ENCODE peak calls at places on chromosomes 7 and 10, in five cellular contexts. G is fibroblast of pulmonary artery, P is esophagus squamous epithelium, N is SK-N-SH, E is astrocyte. J is an unnamed sample.

GRCh38 chr10:5068274-5069017 is 25.8 kb upstream of the AKR1C3 start:
- DNase-seq in G (no peak), P (no peak), N (no peak), E (no peak), J (no peak)

GRCh38 chr7:142516038-142516501 is 233.2 kb upstream of the PRSS1 start:
- DNase-seq in G (peak; percentile 79), P (no peak), N (peak; percentile 69), E (peak; percentile 45), J (peak; percentile 86)

GRCh38 chr10:29317423-29318021 is 28.7 kb downstream of the LYZL1 start:
- DNase-seq in G (no peak), P (no peak), N (no peak), E (no peak), J (no peak)

GRCh38 chr7:3002631-3003030 is 41.0 kb downstream of the CARD11 start:
- DNase-seq in G (no peak), P (no peak), N (no peak), E (no peak), J (no peak)

GRCh38 chr7:106947244-106947728 is 82.2 kb downstream of the PIK3CG start:
- DNase-seq in G (peak; percentile 78), P (no peak), N (peak; percentile 72), E (peak; percentile 39), J (peak; percentile 91)

GRCh38 chr10:80283536-80284199 is 5.8 kb downstream of the MAT1A start:
- DNase-seq in G (no peak), P (no peak), N (no peak), E (no peak), J (no peak)

GRCh38 chr7:17774248-17774647 is 166.0 kb downstream of the SNX13 start:
- DNase-seq in G (peak; percentile 70), P (no peak), N (no peak), E (peak; percentile 97), J (peak; percentile 80)

GRCh38 chr7:95586951-95587301 is 9.4 kb downstream of the PDK4 start:
- DNase-seq in G (no peak), P (no peak), N (no peak), E (no peak), J (no peak)

GRCh38 chr10:77732213-77733003 is 94.8 kb upstream of the KCNMA1 start:
- DNase-seq in G (no peak), P (no peak), N (no peak), E (no peak), J (no peak)

GRCh38 chr10:26222563-26222962 is 6.0 kb downstream of the GAD2 start:
- DNase-seq in G (no peak), P (no peak), N (peak; percentile 66), E (no peak), J (no peak)

GRCh38 chr7:35555934-35556333 is 139.0 kb downstream of the HERPUD2 start:
- DNase-seq in G (no peak), P (no peak), N (no peak), E (no peak), J (peak; percentile 6)

GRCh38 chr10:124324451-124324850 is 94.3 kb downstream of the OAT start:
- DNase-seq in G (no peak), P (no peak), N (no peak), E (no peak), J (no peak)

GRCh38 chr10:125484035-125484732 is 198.8 kb downstream of the TEX36 start:
- DNase-seq in G (no peak), P (no peak), N (no peak), E (no peak), J (no peak)
- H3K4me3 ChIP-seq in G (no peak overlapping the region), P (no peak overlapping the region), N (no peak overlapping the region), E (no peak overlapping the region), J (no peak overlapping the region)

DNA sequence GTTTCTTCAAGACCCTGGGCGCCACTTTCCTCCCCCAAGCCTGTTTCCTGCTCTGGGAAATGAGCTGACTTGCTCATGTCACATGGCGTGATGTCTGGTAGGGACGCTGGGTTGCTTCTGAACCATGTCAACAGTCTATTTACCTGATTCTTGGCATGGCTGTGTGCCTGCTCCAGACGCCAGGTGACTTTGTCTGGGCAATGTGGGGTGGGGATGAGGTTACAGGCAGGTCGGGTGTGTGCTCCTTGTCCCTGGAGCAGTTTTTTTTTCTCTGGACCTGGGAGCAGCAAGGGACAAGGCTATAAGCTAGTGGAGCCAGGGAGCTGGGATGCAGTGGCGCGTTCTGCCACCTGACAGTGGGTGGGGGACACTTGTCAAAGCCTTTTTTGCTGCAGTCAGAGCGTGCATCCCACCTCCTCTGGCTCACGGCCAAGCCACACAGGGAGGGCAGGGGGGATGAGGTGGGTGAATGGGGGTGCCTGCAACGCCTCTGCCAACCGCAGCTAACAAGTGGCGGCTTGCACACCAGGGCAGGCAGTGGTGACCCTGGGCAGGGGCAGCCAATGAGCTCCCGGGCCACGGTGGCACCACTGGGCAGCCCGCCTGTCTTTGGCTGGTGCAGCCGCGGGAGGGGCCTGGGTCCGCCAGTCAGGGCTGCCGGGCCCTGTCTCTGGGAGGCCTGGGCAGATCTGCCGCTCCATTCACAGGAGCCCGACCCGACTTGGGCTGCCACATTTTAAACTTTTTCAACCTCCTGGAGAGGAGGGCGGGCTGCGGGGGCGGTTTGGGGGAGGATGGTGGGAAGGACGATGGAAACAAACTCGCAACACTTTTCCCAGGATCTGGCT is 22.9 kb downstream of the DNAJB12 start:
- DNase-seq in G (peak; percentile 91), P (peak; percentile 56), N (peak; percentile 94), E (peak; percentile 78), J (peak; percentile 90)
- TF ChIP-seq CTCF in G (no peak), P (peak; percentile 74), N (peak; percentile 20), E (no peak), J (peak; percentile 10)

DNA sequence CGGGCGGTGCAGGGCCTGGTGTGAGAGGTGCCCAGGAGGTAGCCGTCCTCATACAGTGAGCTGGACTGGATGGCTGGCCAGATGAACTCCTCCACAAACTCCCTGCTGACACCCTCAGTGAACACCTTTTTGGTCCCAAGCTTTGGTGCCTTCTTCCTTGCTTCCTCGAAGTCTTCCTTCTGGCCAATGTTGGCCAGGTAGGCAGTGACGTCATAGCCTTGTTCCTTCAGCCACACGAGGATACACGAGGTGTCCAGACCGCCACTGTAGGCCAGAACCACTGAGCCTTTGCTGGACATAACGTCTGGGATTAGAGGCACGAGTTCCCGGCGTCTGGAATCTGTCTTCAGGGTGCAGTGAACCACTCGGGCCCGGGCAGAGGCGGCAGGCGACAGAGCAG is 206.8 kb upstream of the SP4 start:
- DNase-seq in G (no peak), P (no peak), N (no peak), E (no peak), J (no peak)
- H3K4me3 ChIP-seq in G (no peak overlapping the region), P (no peak overlapping the region), N (no peak overlapping the region), E (no peak overlapping the region), J (no peak overlapping the region)

DNA sequence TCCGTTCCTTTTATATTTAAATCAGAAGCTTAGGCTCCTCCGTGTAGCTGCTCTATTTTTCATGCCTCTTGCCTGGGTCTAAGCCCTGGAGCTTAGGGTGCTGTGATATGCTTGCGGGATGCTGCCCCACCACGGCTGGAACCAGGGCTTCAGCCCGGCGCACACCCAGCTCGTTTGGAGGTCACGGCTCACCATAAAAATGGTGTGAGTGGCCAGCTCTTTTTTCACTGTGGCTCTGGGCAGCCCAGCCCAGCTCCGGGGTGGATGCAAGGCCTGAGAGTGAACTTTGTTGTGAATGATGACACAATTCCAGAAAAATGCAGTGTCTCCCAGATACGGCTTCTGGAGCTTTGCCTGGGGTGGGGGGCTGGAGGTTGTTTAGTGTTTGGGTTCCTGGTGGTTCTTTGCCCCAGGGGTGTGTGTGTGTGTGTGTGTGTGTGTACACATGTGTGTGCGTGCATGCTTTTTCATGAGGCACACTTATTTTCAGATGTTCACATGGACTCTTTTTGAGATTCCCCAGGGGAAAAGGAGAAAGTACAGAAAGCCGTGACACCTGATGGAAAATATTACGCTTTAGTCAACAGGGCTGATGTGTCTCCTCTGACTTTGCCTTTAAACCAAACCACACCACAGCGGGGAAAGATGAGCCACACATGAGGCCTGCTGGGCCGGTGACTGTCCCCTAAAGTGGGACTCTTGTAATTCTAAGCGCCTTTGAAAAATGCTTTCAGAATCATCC is 46.2 kb downstream of the GRK5 start:
- DNase-seq in G (peak; percentile 92), P (no peak), N (peak; percentile 44), E (peak; percentile 95), J (peak; percentile 97)
- TF ChIP-seq CTCF in G (peak; percentile 4), P (no peak), N (no peak), E (no peak), J (peak; percentile 30)

GRCh38 chr7:93894426-93894825 is 3.9 kb upstream of the TFPI2 start:
- DNase-seq in G (no peak), P (no peak), N (no peak), E (peak; percentile 27), J (no peak)

GRCh38 chr7:93889261-93889660 is 1.3 kb downstream of the TFPI2 start:
- DNase-seq in G (peak; percentile 76), P (no peak), N (no peak), E (peak; percentile 74), J (peak; percentile 76)

GRCh38 chr7:93894966-93895650 is 4.6 kb upstream of the TFPI2 start:
- DNase-seq in G (peak; percentile 66), P (no peak), N (no peak), E (peak; percentile 48), J (peak; percentile 44)

GRCh38 chr7:93890464-93891068 is at the start of gene TFPI2:
- DNase-seq in G (peak; percentile 90), P (no peak), N (peak; percentile 83), E (peak; percentile 82), J (peak; percentile 84)

GRCh38 chr7:93890041-93890463 is 501 bp downstream of the TFPI2 start:
- DNase-seq in G (peak; percentile 72), P (no peak), N (peak; percentile 69), E (peak; percentile 62), J (peak; percentile 81)
- H3K4me3 ChIP-seq in G (peak overlapping the region; percentile 83), P (peak overlapping the region; percentile 42), N (peak overlapping the region; percentile 79), E (peak overlapping the region; percentile 93), J (peak overlapping the region; percentile 83)

GRCh38 chr7:52876402-52876801 is 159.0 kb upstream of the POM121L12 start:
- DNase-seq in G (no peak), P (no peak), N (no peak), E (no peak), J (no peak)

DNA sequence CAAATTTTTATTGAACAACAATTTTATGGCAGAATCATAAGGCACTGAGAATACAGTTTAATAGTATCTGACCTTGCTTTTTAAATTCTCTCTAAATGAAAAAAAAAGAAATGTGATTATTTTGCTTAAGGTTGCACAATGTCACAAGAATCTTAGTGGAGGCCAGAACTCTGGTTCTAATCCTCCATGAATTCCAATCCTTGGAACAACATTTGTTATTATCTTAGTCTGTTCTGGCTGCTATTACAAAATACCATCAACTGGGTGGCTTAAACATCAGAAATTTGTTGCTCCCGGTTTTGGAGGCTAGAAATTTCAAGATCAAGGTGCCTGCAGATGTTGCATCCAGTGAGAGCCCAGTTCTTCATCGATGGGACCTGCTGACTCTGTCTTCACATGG is 158.2 kb upstream of the POM121L12 start:
- DNase-seq in G (no peak), P (no peak), N (no peak), E (no peak), J (no peak)
- TF ChIP-seq CTCF in G (no peak), P (no peak), N (no peak), E (no peak), J (no peak)

GRCh38 chr7:63927261-63927660 is 71.4 kb upstream of the ZNF722 start:
- DNase-seq in G (no peak), P (no peak), N (no peak), E (no peak), J (no peak)
- H3K4me3 ChIP-seq in G (no peak overlapping the region), P (peak overlapping the region; percentile 73), N (peak overlapping the region; percentile 77), E (no peak overlapping the region), J (no peak overlapping the region)